ENCODE peak calls at places on chromosomes 4 and X, in four cellular contexts. One of them, this sample, is unnamed.

GRCh38 chr4:52813546-52813945 is 48.6 kb upstream of the RASL11B start:
- DNase-seq in HFF-Myc: no peak
- DNase-seq in GM20000: no peak
- DNase-seq in GM10248: no peak
- DNase-seq in this sample: no peak

GRCh38 chr4:23332266-23332665 is 557.6 kb downstream of the PPARGC1A start:
- DNase-seq in GM10248: no peak
- DNase-seq in GM20000: no peak
- DNase-seq in HFF-Myc: no peak
- DNase-seq in this sample: no peak

GRCh38 chr4:675980-676870 is 1.9 kb downstream of the MYL5 start:
- DNase-seq in GM20000: peak; percentile 84
- DNase-seq in GM10248: peak; percentile 75
- DNase-seq in HFF-Myc: no peak
- DNase-seq in this sample: no peak

GRCh38 chrX:128800138-128800537 is 723.2 kb downstream of the SMARCA1 start:
- DNase-seq in HFF-Myc: no peak
- DNase-seq in GM20000: no peak
- DNase-seq in GM10248: no peak
- DNase-seq in this sample: no peak

GRCh38 chr4:83356899-83357661 is 22.4 kb upstream of the HPSE start:
- DNase-seq in GM20000: no peak
- DNase-seq in HFF-Myc: peak; percentile 90
- DNase-seq in GM10248: no peak
- DNase-seq in this sample: peak; percentile 79

GRCh38 chr4:70183940-70184246 is 11.6 kb upstream of the ODAM start:
- DNase-seq in GM20000: no peak
- DNase-seq in GM10248: no peak
- DNase-seq in HFF-Myc: no peak
- DNase-seq in this sample: no peak

GRCh38 chr4:103091601-103092223 is 7.9 kb downstream of the BDH2 start:
- DNase-seq in GM10248: peak; percentile 30
- DNase-seq in GM20000: peak; percentile 46
- DNase-seq in HFF-Myc: no peak
- DNase-seq in this sample: peak; percentile 72

GRCh38 chrX:11125079-11125478 is 13.9 kb downstream of the HCCS start:
- DNase-seq in GM10248: no peak
- DNase-seq in GM20000: no peak
- DNase-seq in HFF-Myc: no peak
- DNase-seq in this sample: no peak

GRCh38 chr4:40645576-40645975 is 15.9 kb upstream of the RBM47 start:
- DNase-seq in GM10248: no peak
- DNase-seq in GM20000: no peak
- DNase-seq in HFF-Myc: no peak
- DNase-seq in this sample: no peak

GRCh38 chrX:6383911-6384310 is 151.0 kb downstream of the VCX3A start:
- DNase-seq in GM10248: no peak
- DNase-seq in HFF-Myc: no peak
- DNase-seq in GM20000: no peak
- DNase-seq in this sample: no peak

GRCh38 chr4:41679991-41680390 is 68.5 kb downstream of the PHOX2B start:
- DNase-seq in HFF-Myc: no peak
- DNase-seq in GM20000: no peak
- DNase-seq in GM10248: no peak
- DNase-seq in this sample: no peak

GRCh38 chr4:119626420-119626819 is 2.2 kb downstream of the PDE5A start:
- DNase-seq in GM20000: no peak
- DNase-seq in HFF-Myc: no peak
- DNase-seq in GM10248: no peak
- DNase-seq in this sample: no peak

GRCh38 chr4:19540859-19541258 is 710.8 kb upstream of the SLIT2 start:
- DNase-seq in GM20000: no peak
- DNase-seq in GM10248: no peak
- DNase-seq in HFF-Myc: no peak
- DNase-seq in this sample: no peak

GRCh38 chrX:35499071-35499862 is 298.9 kb upstream of the MAGEB16 start:
- DNase-seq in GM20000: no peak
- DNase-seq in GM10248: no peak
- DNase-seq in HFF-Myc: no peak
- DNase-seq in this sample: no peak

GRCh38 chr4:2412534-2412884 is 5.9 kb downstream of the ZFYVE28 start:
- DNase-seq in GM10248: peak; percentile 56
- DNase-seq in HFF-Myc: no peak
- DNase-seq in GM20000: peak; percentile 47
- DNase-seq in this sample: no peak

DNA sequence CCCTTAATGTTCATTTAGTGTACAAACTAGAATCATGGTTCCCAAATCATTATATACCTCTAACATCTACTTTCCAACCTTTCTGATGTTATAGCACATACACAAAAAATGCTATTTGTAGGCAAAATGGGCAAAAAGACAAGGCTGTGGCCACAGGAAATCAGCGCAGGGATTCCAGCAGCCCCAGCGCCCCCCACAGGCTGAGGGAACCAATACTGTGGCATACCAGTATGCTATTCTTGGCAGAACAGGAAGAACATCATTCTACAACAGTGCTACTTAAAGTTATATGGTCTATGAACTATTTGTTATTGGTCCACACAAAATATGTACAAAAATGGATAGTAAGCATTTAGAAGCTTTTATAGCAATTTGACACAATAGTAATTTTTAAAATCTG is 25.3 kb downstream of the STEEP1 start:
- DNase-seq in GM10248: no peak
- DNase-seq in GM20000: no peak
- DNase-seq in HFF-Myc: no peak
- DNase-seq in this sample: no peak
- TF ChIP-seq CTCF in GM10248: no peak
- TF ChIP-seq CTCF in GM20000: no peak
- TF ChIP-seq CTCF in HFF-Myc: no peak
- TF ChIP-seq CTCF in this sample: peak; percentile 26

GRCh38 chrX:40564447-40564846 is 16.3 kb upstream of the ATP6AP2 start:
- DNase-seq in GM10248: no peak
- DNase-seq in HFF-Myc: no peak
- DNase-seq in GM20000: no peak
- DNase-seq in this sample: no peak

GRCh38 chrX:40558590-40558989 is 22.2 kb upstream of the ATP6AP2 start:
- DNase-seq in GM10248: no peak
- DNase-seq in GM20000: no peak
- DNase-seq in HFF-Myc: no peak
- DNase-seq in this sample: no peak

DNA sequence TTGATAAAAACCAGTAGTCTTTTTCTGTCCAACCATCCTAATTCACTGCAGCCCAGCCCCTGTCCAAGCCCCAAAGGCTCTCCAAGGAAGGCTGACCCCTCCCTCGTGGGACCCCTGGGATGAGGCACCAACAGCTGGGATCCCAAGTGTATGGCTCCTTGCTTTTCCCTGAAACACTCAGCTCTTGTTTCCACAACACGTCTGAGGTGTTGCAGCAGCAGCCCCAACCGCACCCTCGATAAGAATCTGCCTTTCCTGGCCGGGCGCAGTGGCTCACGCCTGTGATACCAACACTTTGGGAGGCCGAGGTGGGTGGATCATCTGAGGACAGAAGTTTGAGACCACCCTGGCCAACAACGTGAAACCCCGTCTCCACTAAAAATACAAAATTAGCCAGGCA is 17.0 kb upstream of the ATP6AP2 start:
- DNase-seq in GM20000: no peak
- DNase-seq in HFF-Myc: no peak
- DNase-seq in GM10248: no peak
- DNase-seq in this sample: no peak
- TF ChIP-seq CTCF in GM20000: no peak
- TF ChIP-seq CTCF in HFF-Myc: no peak
- TF ChIP-seq CTCF in GM10248: no peak
- TF ChIP-seq CTCF in this sample: no peak

DNA sequence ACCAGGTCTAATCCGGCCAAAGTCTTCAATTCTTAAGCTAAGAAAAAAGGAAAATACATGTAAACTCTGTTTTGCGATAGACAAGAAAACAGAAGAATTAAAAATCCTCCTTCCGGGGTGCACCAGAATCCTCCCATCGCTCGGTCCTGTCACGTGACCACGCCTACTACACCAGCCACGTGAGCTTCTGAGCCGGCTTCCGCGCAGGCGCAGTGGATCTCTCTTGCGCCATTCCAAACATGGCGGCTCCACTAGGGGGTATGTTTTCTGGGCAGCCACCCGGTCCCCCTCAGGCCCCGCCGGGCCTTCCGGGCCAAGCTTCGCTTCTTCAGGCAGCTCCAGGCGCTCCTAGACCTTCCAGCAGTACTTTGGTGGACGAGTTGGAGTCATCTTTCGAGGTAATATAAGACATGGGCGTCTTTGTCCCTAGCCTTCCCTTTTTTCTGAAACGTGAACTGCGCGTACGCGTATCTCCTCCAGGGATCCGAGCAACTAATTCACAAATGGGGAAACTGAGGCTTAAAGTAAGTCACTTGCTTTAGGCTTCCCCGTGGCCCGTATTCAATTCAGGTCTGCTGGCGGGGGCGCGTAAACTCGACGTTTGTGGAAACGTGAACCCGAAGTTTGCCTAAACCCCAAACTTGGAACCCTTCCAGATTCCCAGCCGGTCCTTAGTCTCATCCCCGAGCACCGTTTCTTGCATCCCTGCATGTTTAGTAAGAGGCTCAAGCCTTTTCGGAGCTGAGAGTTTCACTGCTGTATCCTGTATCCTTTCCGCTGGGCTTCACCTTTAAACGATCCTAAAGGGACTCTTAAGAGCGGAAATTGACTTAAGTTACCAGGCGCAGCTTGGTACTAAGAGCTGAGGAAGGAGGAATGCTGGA is at the start of gene MED28:
- DNase-seq in GM10248: peak; percentile 98
- DNase-seq in HFF-Myc: peak; percentile 85
- DNase-seq in GM20000: peak; percentile 94
- DNase-seq in this sample: peak; percentile 96
- TF ChIP-seq CTCF in GM10248: no peak
- TF ChIP-seq CTCF in HFF-Myc: no peak
- TF ChIP-seq CTCF in GM20000: no peak
- TF ChIP-seq CTCF in this sample: peak; percentile 29

GRCh38 chr4:44421330-44421729 is 27.3 kb downstream of the KCTD8 start:
- DNase-seq in GM20000: no peak
- DNase-seq in HFF-Myc: no peak
- DNase-seq in GM10248: no peak
- DNase-seq in this sample: no peak

GRCh38 chr4:44422912-44423311 is 25.7 kb downstream of the KCTD8 start:
- DNase-seq in GM10248: no peak
- DNase-seq in HFF-Myc: no peak
- DNase-seq in GM20000: no peak
- DNase-seq in this sample: no peak

DNA sequence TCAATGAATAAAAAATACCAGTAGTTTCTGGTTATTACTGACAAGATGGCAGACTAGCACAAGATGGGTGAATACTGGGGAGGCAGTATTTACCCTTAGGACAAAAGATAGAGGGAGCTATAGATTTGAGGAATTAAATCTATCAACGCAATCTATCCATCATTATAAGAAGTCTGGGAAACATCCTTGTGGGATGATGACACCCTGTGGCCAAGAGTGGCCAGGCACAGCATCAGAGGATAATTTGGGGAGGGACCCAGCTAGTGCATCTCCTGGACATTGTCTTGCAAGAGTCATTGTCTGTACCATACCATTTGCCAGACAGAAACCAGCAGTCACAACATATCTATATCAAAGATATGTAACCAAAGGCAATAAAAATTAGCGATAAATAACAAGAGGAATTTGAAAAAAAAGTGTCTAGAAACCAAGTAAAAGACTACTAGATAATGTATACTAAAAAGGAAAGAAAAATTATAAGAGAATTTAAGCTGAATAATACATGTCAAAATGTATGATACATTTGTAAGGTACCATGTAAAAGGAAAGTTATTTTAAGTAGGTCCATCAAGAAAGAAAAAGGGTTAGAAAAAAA is 22.9 kb downstream of the KCTD8 start:
- DNase-seq in HFF-Myc: no peak
- DNase-seq in GM10248: no peak
- DNase-seq in GM20000: no peak
- DNase-seq in this sample: no peak
- TF ChIP-seq CTCF in HFF-Myc: no peak
- TF ChIP-seq CTCF in GM10248: peak; percentile 8
- TF ChIP-seq CTCF in GM20000: no peak
- TF ChIP-seq CTCF in this sample: peak; percentile 17

GRCh38 chrX:53824686-53825085 is 138.2 kb upstream of the HUWE1 start:
- DNase-seq in HFF-Myc: no peak
- DNase-seq in GM20000: no peak
- DNase-seq in GM10248: no peak
- DNase-seq in this sample: no peak
- TF ChIP-seq CTCF in HFF-Myc: no peak
- TF ChIP-seq CTCF in GM20000: no peak
- TF ChIP-seq CTCF in GM10248: no peak
- TF ChIP-seq CTCF in this sample: no peak

GRCh38 chrX:24371391-24371972 is 11.0 kb downstream of the SUPT20HL1 start:
- DNase-seq in GM10248: peak; percentile 71
- DNase-seq in GM20000: peak; percentile 69
- DNase-seq in HFF-Myc: peak; percentile 15
- DNase-seq in this sample: peak; percentile 25
- TF ChIP-seq CTCF in GM10248: peak; percentile 60
- TF ChIP-seq CTCF in GM20000: peak; percentile 36
- TF ChIP-seq CTCF in HFF-Myc: peak; percentile 65
- TF ChIP-seq CTCF in this sample: peak; percentile 76

GRCh38 chr4:121227254-121227867 is 63.2 kb upstream of the TNIP3 start:
- DNase-seq in GM10248: peak; percentile 23
- DNase-seq in GM20000: peak; percentile 23
- DNase-seq in HFF-Myc: no peak
- DNase-seq in this sample: no peak
- TF ChIP-seq CTCF in GM10248: no peak
- TF ChIP-seq CTCF in GM20000: no peak
- TF ChIP-seq CTCF in HFF-Myc: no peak
- TF ChIP-seq CTCF in this sample: peak; percentile 41